ENCODE peak calls at places on chromosomes 11 and 22, in nine cellular contexts. O is H7; L is GOT3; U is pancreas; I is psoas muscle; C is stimulated activated CD4-positive, alpha-beta T cell treated with anti-CD3 and anti-CD28 coated beads, Interleukin-15, amount 100 ng/mL, for 1 hour; Z is mammary epithelial cell; V is ecto neural progenitor cell; K is T-helper 2 cell. P is an unnamed sample.
A peak's percentile ranks its signal among the peaks of the same experiment; 100 is the strongest.

GRCh38 chr22:22327723-22328122 is 83.1 kb downstream of the VPREB1 start:
- DNase-seq in O (no peak), L (no peak), U (no peak), I (no peak), C (no peak), Z (no peak), V (no peak), K (no peak), P (no peak)

GRCh38 chr11:125263268-125263790 is 98.8 kb downstream of the PKNOX2 start:
- DNase-seq in O (peak; percentile 94), L (peak; percentile 23), U (peak; percentile 60), I (peak; percentile 66), C (no peak), Z (peak; percentile 13), V (peak; percentile 98), K (no peak), P (peak; percentile 26)

GRCh38 chr11:36746886-36747710 is 149.1 kb upstream of the RAG2 start:
- DNase-seq in O (peak; percentile 69), L (peak; percentile 62), U (peak; percentile 83), I (peak; percentile 65), C (peak; percentile 64), Z (peak; percentile 78), V (peak; percentile 88), K (peak; percentile 66), P (peak; percentile 92)

GRCh38 chr22:30186048-30186447 is 60.5 kb downstream of the LIF start:
- DNase-seq in O (no peak), L (no peak), U (no peak), I (no peak), C (no peak), Z (no peak), V (no peak), K (no peak), P (no peak)

GRCh38 chr11:67356867-67357561 is 3.7 kb upstream of the POLD4 start:
- DNase-seq in O (peak; percentile 93), L (peak; percentile 45), U (peak; percentile 75), I (no peak), C (no peak), Z (peak; percentile 65), V (peak; percentile 82), K (peak; percentile 55), P (no peak)

GRCh38 chr22:37054078-37054440 is 2.5 kb downstream of the KCTD17 start:
- DNase-seq in O (no peak), L (no peak), U (no peak), I (no peak), C (no peak), Z (no peak), V (no peak), K (no peak), P (no peak)

GRCh38 chr11:2796091-2796490 is 89.5 kb downstream of the CDKN1C start:
- DNase-seq in O (no peak), L (no peak), U (peak; percentile 54), I (peak; percentile 5), C (no peak), Z (no peak), V (peak; percentile 26), K (peak; percentile 0), P (peak; percentile 57)

GRCh38 chr11:61448552-61448927 is 18.6 kb downstream of the SDHAF2 start:
- DNase-seq in O (no peak), L (no peak), U (no peak), I (no peak), C (no peak), Z (no peak), V (no peak), K (no peak), P (no peak)

GRCh38 chr11:10459029-10459970 is 4.2 kb downstream of the AMPD3 start:
- DNase-seq in O (no peak), L (no peak), U (no peak), I (no peak), C (peak; percentile 28), Z (no peak), V (peak; percentile 32), K (peak; percentile 50), P (no peak)